ENCODE peak calls at places on chromosomes 4 and X, in five cellular contexts. X is HepG2, F is K562, L is GM12878, E is H1. Z is an unnamed sample.

GRCh38 chrX:23952984-23953907 is 45.4 kb downstream of the CXorf58 start:
- DNase-seq in L (peak), F (peak), E (no peak), X (no peak), Z (no peak)

GRCh38 chrX:30530591-30530990 is 47.0 kb downstream of the TASL start:
- DNase-seq in X (no peak), F (no peak), E (no peak), L (no peak), Z (no peak)

GRCh38 chr4:147590249-147590920 is 26.8 kb upstream of the TMEM184C start:
- DNase-seq in X (peak), L (no peak), F (peak), E (peak), Z (peak)

GRCh38 chr4:151668687-151669402 is 92.0 kb downstream of the GATB start:
- DNase-seq in L (no peak), F (no peak), X (no peak), E (no peak), Z (no peak)

GRCh38 chr4:144666539-144667175 is 20.7 kb downstream of the HHIP start:
- DNase-seq in L (no peak), E (no peak), F (no peak), X (no peak), Z (no peak)

GRCh38 chr4:153748378-153748777 is 11.4 kb downstream of the RNF175 start:
- DNase-seq in E (no peak), F (no peak), L (no peak), X (no peak), Z (peak)

GRCh38 chr4:2412534-2412884 is 5.9 kb downstream of the ZFYVE28 start:
- DNase-seq in X (no peak), F (peak), E (no peak), L (no peak), Z (no peak)

GRCh38 chrX:131617182-131617581 is 73.3 kb downstream of the OR13H1 start:
- DNase-seq in X (no peak), F (no peak), E (no peak), L (no peak), Z (no peak)

GRCh38 chrX:34638116-34638515 is 19.0 kb downstream of the TMEM47 start:
- DNase-seq in L (no peak), F (peak), X (peak), E (no peak), Z (peak)

GRCh38 chr4:164789047-164789446 is 35.1 kb downstream of the SMIM31 start:
- DNase-seq in E (no peak), X (no peak), L (no peak), F (no peak), Z (no peak)

GRCh38 chr4:156751486-156751885 is 220.1 kb downstream of the PDGFC start:
- DNase-seq in L (no peak), E (no peak), X (no peak), F (no peak), Z (no peak)

GRCh38 chr4:90780193-90780592 is 653.0 kb downstream of the CCSER1 start:
- DNase-seq in F (no peak), E (no peak), X (no peak), L (no peak), Z (no peak)

GRCh38 chr4:88569944-88570455 is 22.3 kb upstream of the HERC3 start:
- DNase-seq in L (no peak), X (no peak), E (no peak), F (no peak), Z (no peak)

GRCh38 chr4:81135501-81135900 is 79.5 kb downstream of the PRKG2 start:
- DNase-seq in L (no peak), F (no peak), E (no peak), X (no peak), Z (no peak)

GRCh38 chrX:65587616-65588526 is 53.3 kb upstream of the LAS1L start:
- DNase-seq in X (no peak), L (no peak), E (no peak), F (peak), Z (no peak)

GRCh38 chrX:154719132-154719675 is 31.7 kb downstream of the GAB3 start:
- DNase-seq in L (no peak), X (no peak), F (peak), E (no peak), Z (no peak)

GRCh38 chrX:56813318-56813837 is 84.3 kb downstream of the NBDY start:
- DNase-seq in X (no peak), L (no peak), F (peak), E (no peak), Z (no peak)

GRCh38 chrX:120120223-120120622 is 4.5 kb upstream of the RHOXF1 start:
- DNase-seq in F (no peak), E (no peak), L (no peak), X (no peak), Z (no peak)

GRCh38 chrX:139831689-139832456 is 101.0 kb downstream of the ATP11C start:
- DNase-seq in E (no peak), X (no peak), L (no peak), F (no peak), Z (no peak)

GRCh38 chr4:182835006-182835740 is 82.0 kb downstream of the DCTD start:
- DNase-seq in F (no peak), L (no peak), X (no peak), E (no peak), Z (no peak)

GRCh38 chr4:34422472-34422871 is 1821.8 kb downstream of the ARAP2 start:
- DNase-seq in E (no peak), L (no peak), X (no peak), F (no peak), Z (no peak)

GRCh38 chr4:168908859-168909390 is 101.1 kb downstream of the CBR4 start:
- DNase-seq in X (no peak), L (no peak), F (no peak), E (no peak), Z (no peak)

GRCh38 chr4:105630670-105631655 is 77.5 kb downstream of the INTS12 start:
- DNase-seq in X (no peak), L (no peak), E (no peak), F (no peak), Z (no peak)

GRCh38 chrX:132623307-132623706 is 134.5 kb upstream of the MBNL3 start:
- DNase-seq in X (no peak), L (no peak), F (no peak), E (no peak), Z (no peak)

GRCh38 chr4:176653406-176654220 is 139.1 kb downstream of the VEGFC start:
- DNase-seq in X (no peak), L (no peak), E (no peak), F (no peak), Z (no peak)

GRCh38 chrX:80016182-80016581 is 1.6 kb downstream of the TBX22 start:
- DNase-seq in L (no peak), E (no peak), F (no peak), X (no peak), Z (no peak)

GRCh38 chr4:101292901-101293300 is 54.4 kb downstream of the PPP3CA start:
- DNase-seq in X (no peak), E (no peak), F (no peak), L (no peak), Z (no peak)

GRCh38 chrX:120380699-120381098 is 18.8 kb downstream of the ATP1B4 start:
- DNase-seq in L (no peak), X (peak), F (peak), E (no peak), Z (no peak)

GRCh38 chr4:48709920-48710319 is 70.2 kb downstream of the FRYL start:
- DNase-seq in E (no peak), F (no peak), X (no peak), L (no peak), Z (no peak)

GRCh38 chrX:21847342-21847741 is 7.9 kb downstream of the MBTPS2 start:
- DNase-seq in X (no peak), E (no peak), F (no peak), L (no peak), Z (no peak)

DNA sequence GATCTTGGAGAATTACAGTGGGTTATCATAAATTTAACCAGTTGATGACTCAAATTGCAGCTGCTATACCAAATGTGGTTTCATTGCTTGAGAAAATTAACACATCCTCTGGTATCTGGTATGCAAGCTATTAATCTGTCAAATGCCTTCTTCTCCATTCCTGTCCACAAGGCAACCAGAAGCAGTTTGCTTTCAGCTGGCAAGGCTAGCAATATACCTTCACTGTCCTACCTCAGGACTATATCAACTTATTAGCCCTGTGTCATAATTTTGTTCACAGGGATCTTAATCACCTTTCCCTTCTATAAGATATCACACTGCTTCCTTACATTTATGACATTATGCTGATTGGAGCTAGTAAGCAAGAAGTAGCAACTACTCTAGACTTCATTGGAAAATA is 110.0 kb upstream of the GPC3 start:
- DNase-seq in X (no peak), F (no peak), E (no peak), L (no peak), Z (no peak)
- TF ChIP-seq YY1 in X (no peak), F (no peak), E (no peak), L (no peak), Z (no peak)

DNA sequence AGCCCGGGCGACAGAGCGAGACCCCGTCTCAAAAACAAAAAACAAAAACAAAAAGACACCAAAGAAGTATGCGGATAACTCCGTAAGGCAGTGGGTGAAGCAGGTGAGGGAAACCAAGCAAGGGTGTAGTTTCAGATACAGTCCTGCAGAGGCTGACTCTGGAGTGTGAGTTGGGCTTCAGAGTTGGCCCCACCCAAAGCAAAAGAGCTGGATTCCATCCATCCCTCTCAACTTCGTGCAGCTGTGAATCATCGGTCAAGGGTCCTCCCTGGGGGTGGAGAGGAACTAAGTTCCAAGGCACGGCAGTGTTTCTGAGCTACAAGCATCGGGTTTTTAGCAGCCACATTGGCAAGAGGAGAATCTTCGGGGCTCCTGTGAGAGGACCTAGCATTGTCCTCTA is 43.9 kb upstream of the FAM9A start:
- DNase-seq in F (peak), X (no peak), E (no peak), L (no peak), Z (no peak)
- TF ChIP-seq CTCF in F (no peak), X (no peak), E (no peak), L (no peak), Z (no peak)

DNA sequence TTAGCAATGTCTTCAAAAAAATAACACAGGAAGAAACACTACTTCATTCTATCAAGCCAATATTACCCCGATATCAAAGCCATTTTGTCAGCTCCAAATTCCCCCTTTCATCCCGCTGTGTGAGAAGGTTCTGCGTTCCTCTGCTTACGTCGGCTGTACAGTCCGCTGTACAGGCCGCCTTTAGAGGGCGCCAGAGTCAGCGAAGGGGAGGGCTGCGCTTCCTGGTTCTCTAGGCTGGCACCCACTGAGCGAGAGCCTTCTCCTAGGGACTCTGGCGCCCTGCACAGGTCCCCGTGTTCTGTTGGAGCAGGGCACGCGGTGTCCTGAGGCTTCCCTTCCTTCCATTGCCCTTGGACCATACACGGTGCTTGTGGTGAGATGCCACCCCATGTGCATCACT is 25.3 kb upstream of the CT45A1 start:
- DNase-seq in F (peak), X (no peak), E (no peak), L (no peak), Z (no peak)
- TF ChIP-seq RFX5 in F (no peak), X (no peak), E (no peak), L (no peak), Z (no peak)

DNA sequence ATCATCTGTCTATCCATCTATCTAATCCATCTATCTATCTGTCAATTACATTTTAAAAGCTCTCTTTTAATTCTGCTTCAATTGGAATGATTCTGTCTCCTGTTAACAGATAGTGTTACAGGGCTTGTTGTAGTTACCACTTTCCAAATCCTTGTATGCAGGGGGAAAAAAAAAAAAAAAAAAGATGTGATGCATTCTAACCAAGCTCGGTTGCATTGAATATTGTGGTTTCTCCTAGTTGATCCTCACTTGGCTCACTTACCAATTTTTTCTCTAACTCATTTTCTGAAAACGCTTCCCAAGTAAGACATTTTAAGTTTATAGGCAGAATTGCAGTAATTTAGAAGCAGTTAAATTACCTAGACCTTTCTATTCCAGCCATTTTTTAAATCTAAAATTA is 327.8 kb upstream of the PITX2 start:
- DNase-seq in E (no peak), X (no peak), F (no peak), L (no peak), Z (no peak)
- TF ChIP-seq YY1 in E (no peak), X (no peak), F (no peak), L (no peak), Z (no peak)

GRCh38 chr4:742096-742741 is 36.6 kb downstream of the PCGF3 start:
- DNase-seq in X (no peak), L (no peak), F (no peak), E (no peak), Z (no peak)
- TF ChIP-seq CTCF in X (no peak), L (no peak), F (no peak), E (no peak), Z (no peak)

GRCh38 chr4:792729-793108 is 33.2 kb downstream of the CPLX1 start:
- DNase-seq in E (no peak), F (no peak), X (no peak), L (no peak), Z (no peak)

GRCh38 chr4:791866-792630 is 33.9 kb downstream of the CPLX1 start:
- DNase-seq in F (peak), E (no peak), L (no peak), X (no peak), Z (no peak)

GRCh38 chr4:793941-794621 is 31.8 kb downstream of the CPLX1 start:
- DNase-seq in F (no peak), X (no peak), L (no peak), E (no peak), Z (no peak)

GRCh38 chr4:794911-795725 is 30.8 kb downstream of the CPLX1 start:
- DNase-seq in E (no peak), X (no peak), L (no peak), F (no peak), Z (no peak)

DNA sequence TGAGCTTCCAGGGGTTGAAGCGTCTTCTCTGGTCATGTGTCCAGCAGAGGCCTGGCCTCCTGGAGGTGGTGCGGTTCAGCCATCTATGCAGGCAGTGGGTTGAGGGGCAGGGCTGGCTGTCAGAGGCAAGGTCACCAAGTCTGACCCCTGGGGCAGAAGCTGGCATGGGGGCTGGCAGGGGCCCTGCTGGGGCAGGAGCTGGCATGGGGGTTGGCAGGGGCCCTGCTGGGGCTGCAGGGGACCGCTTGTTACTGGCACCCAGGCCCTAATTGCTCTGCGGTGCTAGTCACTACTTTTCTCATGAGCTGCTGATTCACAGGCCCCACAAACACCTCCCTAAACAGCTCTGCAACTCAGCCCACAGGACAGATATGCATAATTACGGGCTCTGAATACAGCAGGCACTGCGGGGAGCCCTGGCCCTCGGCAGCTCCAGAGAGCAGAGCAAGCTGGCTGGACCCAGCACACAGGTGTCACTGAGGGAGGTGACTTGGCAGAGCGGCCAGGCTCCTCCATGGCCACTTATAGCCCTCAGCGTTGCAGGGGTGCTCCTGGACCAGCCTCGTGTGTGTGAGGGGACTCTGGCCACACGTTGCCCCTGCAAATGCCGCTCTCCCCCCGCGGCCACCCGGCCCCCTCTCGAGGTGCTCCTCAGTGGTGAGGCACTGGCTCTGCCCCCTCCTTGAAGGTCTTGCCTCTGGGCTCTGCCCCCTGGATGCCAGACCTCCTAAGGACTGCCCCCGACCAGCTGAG is 32.6 kb downstream of the CPLX1 start:
- DNase-seq in F (no peak), L (no peak), E (no peak), X (no peak), Z (no peak)
- TF ChIP-seq RFX5 in F (no peak), L (no peak), E (no peak), X (no peak), Z (no peak)

Z was measured in SK-N-SH.